ENCODE peak calls at places on chromosomes 12 and 14, in six cellular contexts. Y is SK-MEL-5; F is glomerular endothelial cell; E is activated naive CD8-positive, alpha-beta T cell treated with anti-CD3 and anti-CD28 coated beads, Interleukin-2, amount 50 U/mL, for 24 hours; D is erythroblast; L is stimulated activated CD4-positive, alpha-beta T cell treated with anti-CD3 and anti-CD28 coated beads, TNF-alpha, amount 100 ng/mL, for 24 hours. J is an unnamed sample.

GRCh38 chr12:68565391-68565903 is 45.3 kb upstream of the RAP1B start:
- DNase-seq in F (peak), Y (no peak), D (no peak), L (no peak), E (no peak), J (no peak)

GRCh38 chr12:56119361-56119796 is 1.3 kb downstream of the ZC3H10 start:
- DNase-seq in L (peak), D (peak), F (no peak), E (peak), Y (peak), J (peak)

GRCh38 chr12:1496162-1496925 is 98.0 kb downstream of the FBXL14 start:
- DNase-seq in E (no peak), D (no peak), L (no peak), Y (no peak), F (no peak), J (no peak)

GRCh38 chr12:27703720-27704452 is 6.7 kb upstream of the MRPS35 start:
- DNase-seq in L (peak), Y (peak), F (peak), D (peak), E (peak), J (peak)

GRCh38 chr12:62736596-62736995 is 198.4 kb downstream of the PPM1H start:
- DNase-seq in L (no peak), Y (no peak), F (no peak), D (no peak), E (no peak), J (no peak)

GRCh38 chr12:93860659-93861373 is 183.6 kb downstream of the CRADD start:
- DNase-seq in Y (no peak), F (no peak), D (no peak), L (no peak), E (no peak), J (no peak)

GRCh38 chr12:95951515-95951914 is 8.4 kb downstream of the AMDHD1 start:
- DNase-seq in E (no peak), Y (no peak), F (no peak), D (no peak), L (no peak), J (no peak)

GRCh38 chr12:1429980-1430379 is 164.4 kb downstream of the FBXL14 start:
- DNase-seq in E (no peak), Y (no peak), F (no peak), D (no peak), L (no peak), J (peak)

GRCh38 chr12:53983580-53984572 is 1.1 kb upstream of the HOXC10 start:
- DNase-seq in E (no peak), D (no peak), F (no peak), L (no peak), Y (no peak), J (no peak)

GRCh38 chr12:98678236-98678945 is 33.3 kb downstream of the APAF1 start:
- DNase-seq in F (no peak), D (no peak), L (no peak), Y (no peak), E (no peak), J (no peak)

GRCh38 chr14:33904609-33905008 is 46.3 kb downstream of the EGLN3 start:
- DNase-seq in L (no peak), Y (no peak), E (no peak), D (no peak), F (no peak), J (no peak)

GRCh38 chr14:100641274-100641860 is 54.1 kb upstream of the BEGAIN start:
- DNase-seq in D (no peak), Y (peak), E (no peak), L (no peak), F (no peak), J (no peak)

GRCh38 chr14:74973003-74973614 is 17.7 kb upstream of the PGF start:
- DNase-seq in E (peak), D (no peak), F (no peak), L (peak), Y (no peak), J (no peak)

GRCh38 chr14:89040080-89040437 is 215.6 kb downstream of the TTC8 start:
- DNase-seq in D (no peak), F (no peak), L (no peak), Y (no peak), E (no peak), J (no peak)

GRCh38 chr12:115464008-115464672 is 780.2 kb upstream of the TBX3 start:
- DNase-seq in Y (no peak), L (no peak), D (no peak), E (no peak), F (no peak), J (no peak)

GRCh38 chr14:90812109-90812508 is 4.1 kb downstream of the TTC7B start:
- DNase-seq in F (no peak), L (no peak), E (no peak), Y (no peak), D (no peak), J (no peak)

GRCh38 chr12:129901256-129901655 is 2.6 kb downstream of the TMEM132D start:
- DNase-seq in Y (no peak), D (no peak), F (no peak), E (no peak), L (no peak), J (peak)

GRCh38 chr14:23352506-23353432 is at the start of gene SLC22A17:
- DNase-seq in F (peak), L (peak), Y (peak), E (peak), D (no peak), J (peak)

GRCh38 chr14:100239200-100239839 is 376 bp downstream of the YY1 start:
- DNase-seq in E (peak), F (no peak), L (peak), Y (no peak), D (peak), J (no peak)

GRCh38 chr12:11868027-11868426 is 202.7 kb upstream of the BCL2L14 start:
- DNase-seq in F (no peak), E (no peak), L (no peak), Y (no peak), D (no peak), J (no peak)

GRCh38 chr12:57896437-57897201 is 44.7 kb upstream of the ATP23 start:
- DNase-seq in D (no peak), E (peak), Y (peak), L (no peak), F (no peak), J (peak)

GRCh38 chr12:46921754-46922113 is 95.9 kb upstream of the SLC38A4 start:
- DNase-seq in F (no peak), L (no peak), Y (no peak), E (no peak), D (no peak), J (no peak)

GRCh38 chr14:35240233-35240632 is 51.9 kb upstream of the PSMA6 start:
- DNase-seq in Y (no peak), F (no peak), D (no peak), L (no peak), E (no peak), J (no peak)

GRCh38 chr12:68336754-68337343 is 4.7 kb upstream of the MDM1 start:
- DNase-seq in F (no peak), D (no peak), L (no peak), Y (no peak), E (no peak), J (no peak)

GRCh38 chr14:104192883-104193245 is 54.5 kb downstream of the KIF26A start:
- DNase-seq in E (no peak), Y (no peak), F (no peak), L (no peak), D (no peak), J (no peak)

GRCh38 chr14:75487155-75487671 is 35.1 kb upstream of the BATF start:
- DNase-seq in E (no peak), Y (no peak), L (no peak), D (no peak), F (no peak), J (no peak)

GRCh38 chr12:53174881-53175491 is 5.5 kb upstream of the ZNF740 start:
- DNase-seq in L (no peak), E (no peak), F (no peak), Y (peak), D (peak), J (no peak)

GRCh38 chr12:93908846-93909592 is 231.8 kb downstream of the CRADD start:
- DNase-seq in E (no peak), L (no peak), F (no peak), Y (peak), D (no peak), J (peak)

GRCh38 chr12:49187184-49187583 is 1.7 kb downstream of the TUBA1A start:
- DNase-seq in L (no peak), E (no peak), F (no peak), D (peak), Y (peak), J (peak)

GRCh38 chr12:77999074-77999715 is 168.5 kb downstream of the NAV3 start:
- DNase-seq in E (no peak), F (no peak), L (no peak), D (no peak), Y (no peak), J (no peak)

J was measured in foreskin melanocyte.